ENCODE peak calls at places on chromosomes 5 and 9, in six cellular contexts. Q is colonic mucosa, L is HepG2, V is A549, Z is thoracic aorta, U is heart right ventricle. E is an unnamed sample.

GRCh38 chr5:103258957-103259704 is 568 bp downstream of the MACIR start:
- DNase-seq in Q (peak; percentile 70), Z (no peak), L (peak; percentile 16), V (peak; percentile 42), U (peak; percentile 64), E (peak; percentile 85)

GRCh38 chr9:34154052-34154451 is 24.8 kb upstream of the UBAP1 start:
- DNase-seq in Q (no peak), V (no peak), Z (no peak), U (no peak), L (no peak), E (no peak)

GRCh38 chr9:26292943-26293342 is 599.7 kb downstream of the CAAP1 start:
- DNase-seq in U (no peak), L (no peak), Z (no peak), V (peak; percentile 12), Q (no peak), E (no peak)

GRCh38 chr5:131974956-131975726 is 29.7 kb upstream of the MEIKIN start:
- DNase-seq in V (no peak), Z (no peak), U (no peak), Q (no peak), L (no peak), E (no peak)

GRCh38 chr5:168592014-168592368 is 12.8 kb upstream of the PANK3 start:
- DNase-seq in Q (no peak), U (no peak), V (no peak), L (peak; percentile 98), Z (no peak), E (no peak)

GRCh38 chr5:67561145-67561932 is 364.7 kb upstream of the CD180 start:
- DNase-seq in V (no peak), Z (no peak), U (no peak), Q (no peak), L (no peak), E (no peak)

GRCh38 chr9:132166599-132166998 is 4.7 kb downstream of the NTNG2 start:
- DNase-seq in Z (no peak), Q (no peak), L (no peak), V (peak; percentile 41), U (no peak), E (no peak)

GRCh38 chr9:134922066-134922931 is 4.6 kb upstream of the FCN1 start:
- DNase-seq in Q (no peak), V (no peak), U (peak; percentile 44), Z (no peak), L (no peak), E (no peak)

GRCh38 chr9:10226996-10227395 is 385.8 kb downstream of the PTPRD start:
- DNase-seq in Q (no peak), U (no peak), V (no peak), L (no peak), Z (no peak), E (no peak)

GRCh38 chr9:70470050-70471015 is 55.9 kb upstream of the KLF9 start:
- DNase-seq in U (peak; percentile 34), L (peak; percentile 90), Z (no peak), V (no peak), Q (peak; percentile 89), E (peak; percentile 85)

GRCh38 chr5:14476791-14477435 is 104.7 kb upstream of the OTULINL start:
- DNase-seq in U (no peak), Q (no peak), L (no peak), Z (no peak), V (no peak), E (no peak)
- TF ChIP-seq CTCF in U (no peak), Q (no peak), L (no peak), Z (no peak), V (no peak), E (no peak)

DNA sequence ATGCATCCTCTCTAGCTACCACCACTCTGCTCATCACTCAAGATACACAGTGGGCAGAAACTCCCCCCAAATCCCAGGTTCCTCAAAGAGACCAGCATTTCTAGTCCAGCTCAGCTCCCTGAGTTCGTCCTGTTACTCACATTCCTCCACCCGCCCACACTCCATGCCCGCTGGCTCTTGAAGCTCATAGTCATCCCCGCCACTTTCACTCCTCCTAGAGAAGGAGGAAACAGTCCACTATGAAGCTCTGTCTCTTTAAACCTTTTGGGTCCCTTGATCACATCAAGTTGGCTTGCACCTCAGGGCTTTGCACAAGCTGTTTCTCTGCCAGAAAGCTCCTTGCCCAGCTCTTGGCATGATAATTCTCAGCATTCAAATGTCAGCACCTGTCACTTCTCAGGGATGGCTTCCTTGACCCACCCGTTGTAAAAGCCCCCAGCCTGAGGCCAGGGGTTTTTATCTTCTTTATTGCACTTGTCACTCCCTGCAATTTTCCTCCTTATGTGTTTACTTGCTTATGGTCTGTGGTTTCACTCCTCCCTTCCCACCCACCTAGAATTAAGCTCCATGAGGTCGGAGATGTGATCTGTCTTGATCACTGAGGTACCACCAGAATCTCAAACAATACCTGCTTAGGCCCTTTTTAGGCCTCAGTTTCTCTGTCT is 200.6 kb upstream of the TBC1D2 start:
- DNase-seq in V (no peak), U (no peak), Q (no peak), Z (no peak), L (no peak), E (no peak)
- TF ChIP-seq CTCF in V (no peak), U (no peak), Q (no peak), Z (no peak), L (no peak), E (no peak)

DNA sequence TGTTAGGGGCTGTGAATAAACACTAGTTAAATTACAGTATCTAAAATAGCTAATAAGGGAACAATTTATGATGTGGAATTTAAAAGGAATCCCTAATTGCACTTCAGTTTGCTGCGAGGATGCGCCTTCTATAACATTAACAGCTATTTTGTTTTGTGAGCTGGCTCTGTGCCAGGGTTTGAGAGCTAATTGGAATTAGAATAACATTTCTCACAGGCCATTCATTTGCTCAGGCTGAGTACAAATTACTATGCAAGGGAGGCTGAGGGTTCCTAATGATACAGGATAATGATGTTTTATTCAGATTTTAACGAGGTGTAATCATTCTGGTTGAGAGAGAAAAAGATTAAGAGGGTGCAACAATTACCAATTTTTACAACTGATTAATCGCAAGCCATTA is 576.7 kb downstream of the TLE1 start:
- DNase-seq in Q (no peak), V (no peak), Z (no peak), U (no peak), L (no peak), E (no peak)
- TF ChIP-seq CTCF in Q (no peak), V (no peak), Z (no peak), U (no peak), L (no peak), E (no peak)

GRCh38 chr9:93306081-93306480 is 122.1 kb downstream of the WNK2 start:
- DNase-seq in Z (no peak), L (no peak), Q (no peak), V (no peak), U (no peak), E (no peak)

GRCh38 chr9:93306579-93307091 is 122.7 kb downstream of the WNK2 start:
- DNase-seq in U (no peak), Z (no peak), L (no peak), V (no peak), Q (peak; percentile 15), E (no peak)

GRCh38 chr9:93308158-93308602 is 124.2 kb downstream of the WNK2 start:
- DNase-seq in Z (no peak), U (no peak), L (no peak), V (no peak), Q (no peak), E (no peak)

GRCh38 chr9:93308676-93309075 is 124.7 kb downstream of the WNK2 start:
- DNase-seq in U (no peak), L (no peak), V (no peak), Q (no peak), Z (no peak), E (peak; percentile 24)

GRCh38 chr9:93307468-93308157 is 123.7 kb downstream of the WNK2 start:
- DNase-seq in U (no peak), Z (no peak), V (no peak), L (no peak), Q (peak; percentile 7), E (no peak)
- TF ChIP-seq CTCF in U (no peak), Z (no peak), V (no peak), L (no peak), Q (no peak), E (no peak)

DNA sequence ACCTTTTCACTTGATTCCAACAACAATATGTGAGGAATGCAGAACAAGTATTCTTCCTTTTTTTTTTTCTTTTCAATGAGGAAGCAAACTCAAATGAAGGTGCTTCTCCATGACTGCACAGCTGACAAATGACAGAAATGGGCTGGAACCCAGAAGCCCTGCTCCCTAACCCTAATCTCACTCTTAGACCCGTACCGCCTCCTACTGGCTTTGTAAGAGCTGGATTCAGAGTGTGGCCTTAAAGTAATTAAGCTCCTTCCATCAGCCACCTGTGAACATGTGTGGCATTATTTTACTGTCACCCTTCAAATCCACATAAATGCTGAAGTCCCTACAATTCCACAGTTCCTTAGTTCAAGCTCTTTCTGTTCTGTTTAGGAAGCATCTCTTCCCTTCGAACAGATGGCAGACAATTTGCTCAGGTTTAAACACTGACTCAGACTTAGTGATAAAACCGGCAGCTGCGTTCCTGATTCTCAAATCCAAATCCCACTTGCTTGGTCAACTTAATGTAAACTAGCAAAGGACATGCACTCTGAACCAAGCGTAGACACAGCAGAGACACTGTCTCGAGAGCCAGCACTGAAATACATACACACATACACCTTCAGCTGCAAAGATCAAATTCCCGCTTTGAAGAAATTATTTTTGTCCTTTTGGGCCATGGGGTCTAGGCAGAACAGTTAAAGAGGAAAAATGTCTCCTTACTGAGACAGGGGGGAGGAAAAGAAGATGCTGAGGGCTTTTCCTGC is 316.7 kb upstream of the TLE4 start:
- DNase-seq in Q (no peak), L (no peak), V (no peak), U (no peak), Z (no peak), E (no peak)
- TF ChIP-seq CTCF in Q (no peak), L (no peak), V (peak; percentile 29), U (no peak), Z (no peak), E (no peak)

DNA sequence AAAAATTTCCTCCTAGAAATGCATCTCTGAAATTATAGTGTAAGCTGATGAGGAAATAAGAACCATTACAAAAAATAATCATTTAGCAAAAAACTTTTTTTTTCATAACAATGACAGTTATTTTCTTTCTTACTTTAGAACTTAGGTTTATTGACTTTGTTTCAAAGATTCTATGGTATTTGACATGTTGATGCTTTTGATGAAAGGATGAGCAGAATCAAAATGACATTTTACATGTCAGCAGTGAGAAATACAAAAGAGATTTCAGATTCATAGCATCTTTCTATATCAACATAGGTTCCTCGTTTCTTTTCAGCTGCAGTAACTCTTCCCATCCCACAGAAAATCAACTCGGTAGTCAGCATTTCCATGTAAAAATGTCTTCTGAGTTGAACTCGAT is 1226.6 kb upstream of the C9orf72 start:
- DNase-seq in U (no peak), Q (no peak), V (no peak), Z (no peak), L (no peak), E (no peak)
- TF ChIP-seq CTCF in U (no peak), Q (no peak), V (no peak), Z (no peak), L (no peak), E (no peak)

GRCh38 chr5:151684690-151685361 is 1.9 kb downstream of the SPARC start:
- DNase-seq in L (no peak), V (no peak), U (no peak), Z (no peak), Q (peak; percentile 34), E (no peak)
- TF ChIP-seq CTCF in L (no peak), V (no peak), U (peak; percentile 11), Z (peak; percentile 35), Q (no peak), E (no peak)

E was measured in mucosa of descending colon.